ENCODE peak calls at places on chromosomes 6 and 20, in four cellular contexts. U, R, P and Z are unnamed samples.

GRCh38 chr6:163415620-163416379 is 1.3 kb downstream of the QKI start:
- DNase-seq in U (peak), P (peak), R (peak), Z (no peak)

GRCh38 chr6:49543087-49543858 is 7.2 kb upstream of the C6orf141 start:
- DNase-seq in U (no peak), R (no peak), P (no peak), Z (no peak)

GRCh38 chr20:9241721-9242427 is 173.0 kb downstream of the PLCB4 start:
- DNase-seq in R (no peak), U (no peak), P (no peak), Z (no peak)

GRCh38 chr6:30787954-30788353 is 43.6 kb upstream of the IER3 start:
- DNase-seq in R (no peak), U (no peak), P (peak), Z (no peak)

GRCh38 chr6:14055541-14055940 is 62.0 kb upstream of the CD83 start:
- DNase-seq in R (peak), U (no peak), P (no peak), Z (no peak)

GRCh38 chr20:62143118-62143975 is at the start of the genes PSMA7 and SS18L1:
- DNase-seq in P (peak), U (peak), R (peak), Z (peak)

GRCh38 chr6:43076093-43076927 is at the start of gene PTK7:
- DNase-seq in U (no peak), R (peak), P (no peak), Z (peak)

GRCh38 chr6:158519354-158519753 is 40.5 kb upstream of the TMEM181 start:
- DNase-seq in R (no peak), U (no peak), P (no peak), Z (no peak)

GRCh38 chr6:50062051-50062450 is 12.3 kb upstream of the DEFB112 start:
- DNase-seq in U (no peak), P (no peak), R (peak), Z (peak)

GRCh38 chr20:63574829-63575720 is 1.0 kb upstream of the HELZ2 start:
- DNase-seq in R (no peak), U (no peak), P (no peak), Z (no peak)

GRCh38 chr6:40555092-40555491 is 32.1 kb downstream of the LRFN2 start:
- DNase-seq in P (no peak), U (no peak), R (no peak), Z (no peak)

GRCh38 chr6:112207773-112208172 is 46.6 kb downstream of the LAMA4 start:
- DNase-seq in U (no peak), R (no peak), P (no peak), Z (no peak)

GRCh38 chr20:57173041-57173440 is 93.4 kb downstream of the BMP7 start:
- DNase-seq in P (no peak), R (no peak), U (no peak), Z (no peak)

GRCh38 chr6:19988555-19988954 is 151.4 kb downstream of the ID4 start:
- DNase-seq in R (peak), U (no peak), P (no peak), Z (no peak)

GRCh38 chr20:37503256-37503927 is 17.7 kb upstream of the NNAT start:
- DNase-seq in P (no peak), U (no peak), R (no peak), Z (no peak)

GRCh38 chr6:156053626-156054025 is 598.0 kb upstream of the NOX3 start:
- DNase-seq in R (no peak), P (no peak), U (no peak), Z (no peak)

GRCh38 chr6:7080311-7080710 is 27.4 kb upstream of the RREB1 start:
- DNase-seq in P (no peak), R (no peak), U (no peak), Z (no peak)